ENCODE peak calls at places on chromosomes 13 and 19, in five cellular contexts. P is DMS153, Y is GM13976, H is mucosa of gallbladder, C is NCI-H510A treated with DMSO at 0.1 percent for 48 hours. I is an unnamed sample.

GRCh38 chr13:30466358-30466714 is 600 bp upstream of the HMGB1 start:
- DNase-seq in C (no peak), Y (peak; percentile 37), H (no peak), P (no peak), I (no peak)

GRCh38 chr13:31982540-31982939 is 49.0 kb upstream of the FRY start:
- DNase-seq in H (peak; percentile 89), C (peak; percentile 60), Y (no peak), P (peak; percentile 98), I (peak; percentile 45)

GRCh38 chr13:48908381-48909087 is 67.2 kb upstream of the FNDC3A start:
- DNase-seq in H (no peak), C (no peak), Y (no peak), P (no peak), I (no peak)

GRCh38 chr13:40777957-40778235 is 6.9 kb upstream of the MRPS31 start:
- DNase-seq in P (no peak), C (no peak), Y (no peak), H (no peak), I (no peak)

GRCh38 chr13:106599875-106600797 is 32.2 kb upstream of the ARGLU1 start:
- DNase-seq in Y (no peak), C (no peak), H (no peak), P (no peak), I (no peak)

GRCh38 chr19:7986321-7987083 is 18.9 kb downstream of the ELAVL1 start:
- DNase-seq in C (no peak), H (no peak), P (no peak), Y (no peak), I (no peak)

GRCh38 chr19:2524361-2524839 is 48.5 kb downstream of the GADD45B start:
- DNase-seq in C (no peak), Y (no peak), H (no peak), P (no peak), I (no peak)

GRCh38 chr19:6551607-6552450 is 21.0 kb downstream of the TNFSF9 start:
- DNase-seq in Y (peak; percentile 90), C (no peak), P (no peak), H (no peak), I (peak; percentile 35)

GRCh38 chr19:4337906-4338440 is 654 bp downstream of the STAP2 start:
- DNase-seq in C (peak; percentile 50), P (no peak), Y (no peak), H (no peak), I (peak; percentile 62)

GRCh38 chr19:49014870-49015255 is 2.0 kb downstream of the LHB start:
- DNase-seq in P (no peak), H (no peak), C (no peak), Y (no peak), I (no peak)

I was measured in transverse colon.